ENCODE peak calls at places on chromosome 6, in four cellular contexts. H is AG04450, R is upper lobe of right lung, J is neural progenitor cell. O is an unnamed sample.

GRCh38 chr6:108114861-108115597 is 40.5 kb upstream of the OSTM1 start:
- DNase-seq in H (peak; percentile 8), J (peak; percentile 89), R (peak; percentile 83), O (no peak)

GRCh38 chr6:159980474-159980873 is 11.6 kb downstream of the IGF2R start:
- DNase-seq in H (no peak), J (no peak), R (no peak), O (no peak)

GRCh38 chr6:19444481-19444880 is 392.7 kb upstream of the ID4 start:
- DNase-seq in R (no peak), H (no peak), J (no peak), O (no peak)

GRCh38 chr6:151325075-151326050 is 66.0 kb downstream of the ZBTB2 start:
- DNase-seq in J (peak; percentile 68), R (peak; percentile 77), H (no peak), O (no peak)

GRCh38 chr6:18703546-18703945 is 316.4 kb downstream of the RNF144B start:
- DNase-seq in R (no peak), J (no peak), H (no peak), O (no peak)

GRCh38 chr6:158908596-158908995 is 89.4 kb upstream of the EZR start:
- DNase-seq in R (no peak), H (no peak), J (no peak), O (no peak)

GRCh38 chr6:160391419-160392116 is 43.4 kb downstream of the SLC22A3 start:
- DNase-seq in J (no peak), H (no peak), R (no peak), O (no peak)

GRCh38 chr6:160973311-160973710 is 18.3 kb upstream of the MAP3K4 start:
- DNase-seq in H (no peak), R (no peak), J (no peak), O (no peak)

GRCh38 chr6:5677219-5678000 is 329.3 kb downstream of the NRN1 start:
- DNase-seq in J (no peak), R (no peak), H (no peak), O (no peak)

GRCh38 chr6:82712826-82713225 is 349.2 kb downstream of the TPBG start:
- DNase-seq in R (no peak), H (no peak), J (no peak), O (no peak)

GRCh38 chr6:11366183-11366933 is 133.9 kb upstream of the NEDD9 start:
- DNase-seq in J (no peak), H (no peak), R (no peak), O (peak; percentile 79)

GRCh38 chr6:87656857-87657256 is 45.2 kb downstream of the AKIRIN2 start:
- DNase-seq in R (no peak), J (no peak), H (no peak), O (peak; percentile 25)

GRCh38 chr6:157614026-157614484 is 209.0 kb upstream of the SNX9 start:
- DNase-seq in J (no peak), R (no peak), H (no peak), O (no peak)

GRCh38 chr6:150992682-150993081 is 127.2 kb downstream of the MTHFD1L start:
- DNase-seq in H (no peak), R (no peak), J (no peak), O (no peak)

GRCh38 chr6:116990679-116991078 is 113.6 kb downstream of the RFX6 start:
- DNase-seq in J (no peak), H (no peak), R (no peak), O (no peak)

GRCh38 chr6:69785697-69786096 is 11.1 kb downstream of the LMBRD1 start:
- DNase-seq in H (no peak), J (no peak), R (no peak), O (no peak)

GRCh38 chr6:40912158-40912946 is 126.7 kb downstream of the UNC5CL start:
- DNase-seq in R (no peak), J (peak; percentile 51), H (no peak), O (peak; percentile 42)

GRCh38 chr6:87728706-87729105 is 26.7 kb upstream of the AKIRIN2 start:
- DNase-seq in H (no peak), J (no peak), R (no peak), O (no peak)

GRCh38 chr6:160634706-160635105 is 29.4 kb downstream of the LPA start:
- DNase-seq in J (no peak), R (peak; percentile 67), H (no peak), O (no peak)

GRCh38 chr6:106114492-106114891 is 28.4 kb downstream of the PRDM1 start:
- DNase-seq in J (no peak), H (no peak), R (no peak), O (peak; percentile 90)

GRCh38 chr6:6586167-6586566 is 2.4 kb upstream of the LY86 start:
- DNase-seq in J (no peak), H (no peak), R (no peak), O (no peak)

GRCh38 chr6:11538049-11538798 is 675 bp downstream of the TMEM170B start:
- DNase-seq in J (peak; percentile 73), R (peak; percentile 76), H (no peak), O (no peak)

GRCh38 chr6:144597511-144597910 is 312.4 kb downstream of the UTRN start:
- DNase-seq in J (no peak), R (no peak), H (no peak), O (no peak)

DNA sequence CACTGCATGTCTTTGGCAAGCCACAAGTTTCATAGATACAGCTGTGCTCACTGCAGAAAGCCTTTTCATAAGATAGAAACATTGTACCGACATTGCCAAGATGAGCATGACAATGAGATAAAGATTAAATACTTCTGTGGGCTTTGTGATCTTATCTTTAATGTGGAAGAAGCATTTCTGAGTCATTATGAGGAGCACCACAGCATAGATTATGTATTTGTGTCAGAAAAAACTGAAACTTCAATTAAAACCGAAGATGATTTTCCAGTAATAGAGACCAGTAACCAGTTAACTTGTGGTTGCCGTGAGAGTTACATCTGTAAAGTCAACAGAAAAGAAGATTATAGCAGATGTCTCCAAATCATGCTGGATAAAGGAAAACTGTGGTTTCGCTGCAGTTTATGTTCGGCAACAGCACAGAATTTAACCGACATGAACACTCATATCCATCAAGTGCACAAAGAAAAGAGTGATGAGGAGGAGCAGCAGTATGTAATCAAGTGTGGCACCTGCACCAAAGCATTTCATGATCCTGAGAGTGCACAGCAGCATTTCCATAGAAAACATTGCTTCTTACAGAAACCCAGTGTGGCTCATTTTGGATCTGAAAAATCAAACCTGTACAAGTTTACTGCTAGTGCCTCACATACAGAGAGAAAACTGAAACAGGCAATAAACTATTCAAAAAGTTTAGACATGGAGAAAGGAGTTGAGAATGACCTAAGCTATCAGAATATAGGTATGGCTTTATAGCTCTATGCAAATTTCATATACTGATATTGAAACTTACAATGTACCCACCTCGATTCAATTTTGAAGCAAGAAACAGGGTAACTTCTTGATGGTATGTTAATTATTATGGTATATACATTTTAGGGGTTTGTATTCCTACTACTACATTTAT is 23.9 kb upstream of the BAG2 start:
- DNase-seq in J (no peak), R (no peak), H (no peak), O (no peak)
- H3K4me3 ChIP-seq in J (no peak overlapping the region), R (no peak overlapping the region), H (no peak overlapping the region), O (no peak overlapping the region)

DNA sequence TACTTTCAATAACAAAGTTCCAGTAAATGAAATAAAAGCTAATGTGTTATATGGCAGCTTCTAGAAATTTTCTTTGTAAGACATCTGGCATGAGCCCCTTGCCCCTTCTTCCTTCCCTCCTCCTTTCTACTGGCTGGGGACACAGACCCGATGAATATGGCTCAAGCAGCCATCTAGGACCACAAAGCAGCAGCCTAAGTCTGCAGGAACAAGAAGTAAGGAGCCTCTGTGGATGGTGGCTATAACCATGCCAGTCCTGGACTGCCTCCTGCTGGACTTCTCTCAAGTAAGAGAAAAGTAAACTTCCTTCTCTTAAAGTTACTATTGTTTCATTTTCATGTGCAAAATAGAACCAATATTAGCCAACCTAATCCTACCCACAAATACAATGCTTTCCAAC is 114.9 kb upstream of the DST start:
- DNase-seq in R (no peak), J (peak; percentile 55), H (no peak), O (peak; percentile 53)
- TF ChIP-seq CTCF in R (peak; percentile 47), J (peak; percentile 54), H (peak; percentile 56), O (peak; percentile 50)

DNA sequence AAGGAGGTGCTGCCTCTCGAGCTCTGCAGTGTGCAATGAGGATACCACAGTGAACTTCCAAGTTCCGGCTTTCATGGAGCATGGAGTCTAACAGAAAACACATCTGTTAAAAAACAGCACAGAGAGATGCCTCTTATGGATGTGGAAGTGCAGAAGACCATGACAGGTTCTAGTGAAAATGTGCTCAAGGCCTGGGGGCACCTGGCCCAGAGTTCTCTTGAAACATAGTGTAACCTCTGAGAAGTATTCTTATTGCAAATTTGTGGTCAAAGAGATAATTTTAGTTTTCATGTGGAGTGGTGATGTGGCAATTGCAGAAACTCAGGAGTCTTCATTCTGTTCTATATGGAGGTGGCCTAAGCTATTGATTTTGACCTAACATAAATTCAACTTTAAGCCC is 362.1 kb upstream of the CITED2 start:
- DNase-seq in R (no peak), J (no peak), H (no peak), O (peak; percentile 13)
- H3K4me3 ChIP-seq in R (no peak overlapping the region), J (no peak overlapping the region), H (no peak overlapping the region), O (no peak overlapping the region)

GRCh38 chr6:132964868-132965382 is 150.6 kb downstream of the RPS12 start:
- DNase-seq in J (no peak), H (no peak), R (no peak), O (no peak)

GRCh38 chr6:132961122-132961521 is 146.8 kb downstream of the RPS12 start:
- DNase-seq in H (peak; percentile 68), J (no peak), R (no peak), O (no peak)

GRCh38 chr6:132961610-132962009 is 147.2 kb downstream of the RPS12 start:
- DNase-seq in J (peak; percentile 23), R (no peak), H (no peak), O (no peak)

GRCh38 chr6:132964101-132964867 is 149.9 kb downstream of the RPS12 start:
- DNase-seq in R (no peak), H (no peak), J (no peak), O (no peak)

GRCh38 chr6:132962936-132963579 is 148.7 kb downstream of the RPS12 start:
- DNase-seq in R (peak; percentile 73), J (peak; percentile 90), H (no peak), O (peak; percentile 27)
- TF ChIP-seq CTCF in R (peak; percentile 66), J (peak; percentile 89), H (peak; percentile 89), O (peak; percentile 77)

DNA sequence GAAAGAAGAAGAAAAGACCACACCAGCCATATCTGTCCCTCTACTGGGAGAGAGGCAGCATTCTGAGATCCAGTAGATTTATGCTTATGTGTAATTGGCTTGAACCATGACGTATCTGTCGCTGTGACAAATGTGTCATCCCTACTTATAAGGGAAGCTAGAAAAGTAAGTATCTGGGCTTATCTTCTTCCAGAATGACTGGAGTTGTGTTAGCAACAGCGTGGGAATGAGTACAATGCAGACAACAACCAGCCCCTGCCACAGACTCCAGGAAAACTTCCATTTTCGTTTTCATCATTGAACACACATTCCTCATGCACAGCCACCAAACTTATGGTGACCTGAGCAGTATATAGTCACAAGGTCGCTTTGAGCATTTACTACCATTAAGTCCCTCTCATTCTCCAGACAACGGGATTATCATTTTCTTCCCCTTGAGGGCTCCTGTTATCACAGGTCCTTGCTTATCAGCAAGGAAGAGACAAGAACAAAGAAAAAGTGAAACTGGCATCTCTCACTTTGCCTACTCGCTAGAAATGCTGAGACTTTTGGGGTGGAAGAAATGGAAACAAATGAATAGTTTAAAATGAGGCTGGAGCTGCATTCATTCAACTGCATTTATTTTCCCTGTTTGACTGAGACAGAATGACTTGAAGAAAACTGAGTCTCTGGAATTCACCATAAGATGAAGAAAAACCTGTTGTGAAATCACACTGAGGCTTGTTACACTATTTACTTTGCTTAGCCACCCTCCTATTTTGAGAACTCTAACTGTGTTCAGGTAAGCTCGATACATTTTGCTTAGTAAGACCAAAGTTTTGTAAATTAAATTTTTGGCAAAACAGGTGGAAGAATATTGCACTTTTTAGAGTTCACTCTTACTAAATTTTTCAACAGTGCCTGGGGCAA is 149.3 kb upstream of the FOXQ1 start:
- DNase-seq in H (no peak), J (no peak), R (no peak), O (no peak)
- H3K4me3 ChIP-seq in H (peak overlapping the region; percentile 22), J (no peak overlapping the region), R (peak overlapping the region; percentile 26), O (no peak overlapping the region)

O was measured in GM12864.